ENCODE peak calls at places on chromosomes 5 and 9, in six cellular contexts. H is aorta; N is CD8-positive, alpha-beta T cell; T is A549; I is body of pancreas; P is HCT116. M is an unnamed sample.

GRCh38 chr9:112850840-112851239 is 39.8 kb downstream of the SLC46A2 start:
- ATAC-seq in N (no peak), T (no peak), I (no peak), P (no peak), H (no peak), M (no peak)

GRCh38 chr5:74017786-74018211 is 391.8 kb downstream of the ARHGEF28 start:
- ATAC-seq in N (no peak), T (peak), P (peak), I (peak), H (no peak), M (no peak)

GRCh38 chr5:33143405-33144123 is 297.2 kb upstream of the TARS1 start:
- ATAC-seq in I (no peak), H (no peak), T (no peak), P (no peak), N (no peak), M (no peak)

GRCh38 chr5:89028579-89029272 is 145.7 kb upstream of the MEF2C start:
- ATAC-seq in H (no peak), T (no peak), I (no peak), N (no peak), P (no peak), M (no peak)

GRCh38 chr5:2726366-2726765 is 25.1 kb downstream of the IRX2 start:
- ATAC-seq in N (no peak), T (no peak), H (no peak), I (no peak), P (no peak), M (no peak)

GRCh38 chr5:62896121-62896893 is 317.7 kb downstream of the LRRC70 start:
- ATAC-seq in N (no peak), T (no peak), I (no peak), P (no peak), H (no peak), M (no peak)

GRCh38 chr5:34552129-34552528 is 104.0 kb upstream of the RAI14 start:
- ATAC-seq in P (no peak), T (no peak), N (no peak), I (peak), H (peak), M (peak)

GRCh38 chr9:137984520-137985257 is 107.1 kb downstream of the CACNA1B start:
- ATAC-seq in H (no peak), T (no peak), I (no peak), P (no peak), N (no peak), M (no peak)

GRCh38 chr9:117682955-117683710 is 21.1 kb upstream of the TLR4 start:
- ATAC-seq in P (no peak), T (no peak), H (no peak), I (no peak), N (no peak), M (no peak)

GRCh38 chr9:95757026-95757425 is 118.5 kb upstream of the ERCC6L2 start:
- ATAC-seq in I (peak), T (no peak), N (no peak), P (no peak), H (peak), M (peak)

GRCh38 chr5:15384581-15384980 is 115.4 kb upstream of the FBXL7 start:
- ATAC-seq in T (no peak), I (no peak), N (no peak), H (no peak), P (no peak), M (peak)

GRCh38 chr9:68698943-68699509 is 6.0 kb upstream of the PIP5K1B start:
- ATAC-seq in H (no peak), N (no peak), I (no peak), P (no peak), T (no peak), M (no peak)

GRCh38 chr5:17401509-17402290 is 96.3 kb upstream of the TAF11L2 start:
- ATAC-seq in T (peak), N (no peak), H (no peak), I (no peak), P (no peak), M (no peak)

GRCh38 chr5:138849439-138849838 is 25.7 kb downstream of the LRRTM2 start:
- ATAC-seq in I (no peak), H (no peak), P (no peak), N (no peak), T (no peak), M (no peak)

DNA sequence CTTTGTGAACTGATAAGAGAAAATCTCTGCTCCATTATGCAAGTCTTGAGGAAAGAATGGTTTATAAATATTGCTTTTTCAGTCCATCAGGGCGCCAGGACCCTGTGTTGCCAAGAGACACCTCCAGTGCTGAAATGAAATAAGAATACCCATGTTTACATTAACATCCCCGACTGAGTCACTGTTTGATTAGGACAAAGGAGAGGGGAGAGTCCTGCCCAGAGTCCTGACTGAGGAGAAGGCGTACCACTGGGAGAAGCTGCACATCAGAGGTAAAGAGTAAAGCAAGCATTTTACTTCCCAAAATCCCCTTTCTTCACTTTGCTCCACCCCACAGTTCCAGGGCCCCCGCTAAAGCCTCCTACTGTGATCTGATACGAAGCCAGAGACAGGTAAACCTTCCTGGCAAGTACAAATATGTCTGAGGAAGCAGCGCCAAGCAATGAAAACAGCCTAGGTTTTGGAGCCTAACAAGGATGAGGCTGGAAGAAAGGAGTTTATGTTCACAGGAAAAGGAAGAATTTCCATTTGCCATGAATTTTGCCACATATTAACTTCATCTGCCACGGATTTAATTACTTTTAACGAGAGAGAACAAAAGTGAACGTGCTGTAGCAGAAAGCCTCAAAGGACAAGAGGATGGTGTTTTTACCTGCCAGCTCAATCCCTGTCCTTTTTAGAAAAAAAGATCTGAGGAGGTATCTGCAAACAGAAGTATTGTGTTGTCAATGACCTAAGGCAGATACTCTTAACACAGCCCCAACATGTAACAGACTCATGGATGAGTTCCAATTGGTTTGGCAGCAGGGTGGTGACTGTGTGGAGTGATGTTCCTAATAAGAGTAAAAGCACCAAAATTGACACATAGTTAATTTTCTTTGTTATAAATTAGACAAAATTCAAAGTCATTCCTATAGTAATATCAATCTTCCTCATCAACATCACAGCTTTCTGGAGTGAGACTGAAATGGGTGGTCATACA is 209.4 kb upstream of the TLE4 start:
- ATAC-seq in H (no peak), T (peak), I (no peak), N (no peak), P (no peak), M (no peak)
- H3K4me3 ChIP-seq in H (no peak), T (peak), I (no peak), N (no peak), P (no peak), M (no peak)

DNA sequence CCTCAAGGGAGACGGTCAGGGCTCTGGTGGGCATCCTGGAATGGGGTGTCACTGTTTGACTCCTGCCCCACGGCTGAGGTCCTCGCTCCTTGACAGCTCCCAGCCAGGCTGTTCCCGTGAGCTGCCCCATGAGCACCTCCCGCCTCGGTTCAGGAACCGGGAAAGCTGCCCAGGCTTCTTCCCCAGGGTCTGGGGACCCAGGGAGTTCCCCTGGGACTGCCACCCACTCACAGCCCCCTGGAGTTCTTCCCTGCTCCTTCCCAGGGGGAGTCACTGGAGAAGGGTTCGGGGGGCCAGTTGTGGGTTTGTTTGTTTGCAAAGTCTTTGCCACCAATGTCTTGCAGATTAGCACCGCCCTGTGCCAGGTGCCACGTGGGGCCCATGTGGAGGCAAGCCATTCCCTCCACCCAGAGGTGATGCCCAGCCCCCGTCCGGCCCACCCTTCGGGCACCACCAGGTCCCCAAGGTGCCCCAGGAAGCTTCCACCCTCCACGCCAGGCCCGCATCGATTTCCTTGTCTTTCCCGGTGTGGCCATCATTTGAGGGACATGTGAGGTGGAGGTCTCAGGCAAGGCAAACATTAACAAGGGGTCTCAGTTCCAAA is 1.3 kb downstream of the PLPP7 start:
- ATAC-seq in N (no peak), I (no peak), P (no peak), H (no peak), T (no peak), M (no peak)
- H3K4me3 ChIP-seq in N (no peak), I (no peak), P (no peak), H (no peak), T (no peak), M (peak)

GRCh38 chr9:89605181-89606048 is 603 bp downstream of the GADD45G start:
- ATAC-seq in N (peak), T (no peak), I (peak), P (peak), H (peak), M (peak)

GRCh38 chr9:89608646-89609335 is 4.0 kb downstream of the GADD45G start:
- ATAC-seq in P (no peak), N (no peak), T (no peak), I (no peak), H (no peak), M (no peak)

GRCh38 chr9:89604463-89605180 is at the start of gene GADD45G:
- ATAC-seq in T (peak), I (peak), P (peak), N (peak), H (peak), M (peak)

GRCh38 chr9:89606049-89606481 is 1.3 kb downstream of the GADD45G start:
- ATAC-seq in N (no peak), P (peak), I (peak), H (peak), T (peak), M (peak)

DNA sequence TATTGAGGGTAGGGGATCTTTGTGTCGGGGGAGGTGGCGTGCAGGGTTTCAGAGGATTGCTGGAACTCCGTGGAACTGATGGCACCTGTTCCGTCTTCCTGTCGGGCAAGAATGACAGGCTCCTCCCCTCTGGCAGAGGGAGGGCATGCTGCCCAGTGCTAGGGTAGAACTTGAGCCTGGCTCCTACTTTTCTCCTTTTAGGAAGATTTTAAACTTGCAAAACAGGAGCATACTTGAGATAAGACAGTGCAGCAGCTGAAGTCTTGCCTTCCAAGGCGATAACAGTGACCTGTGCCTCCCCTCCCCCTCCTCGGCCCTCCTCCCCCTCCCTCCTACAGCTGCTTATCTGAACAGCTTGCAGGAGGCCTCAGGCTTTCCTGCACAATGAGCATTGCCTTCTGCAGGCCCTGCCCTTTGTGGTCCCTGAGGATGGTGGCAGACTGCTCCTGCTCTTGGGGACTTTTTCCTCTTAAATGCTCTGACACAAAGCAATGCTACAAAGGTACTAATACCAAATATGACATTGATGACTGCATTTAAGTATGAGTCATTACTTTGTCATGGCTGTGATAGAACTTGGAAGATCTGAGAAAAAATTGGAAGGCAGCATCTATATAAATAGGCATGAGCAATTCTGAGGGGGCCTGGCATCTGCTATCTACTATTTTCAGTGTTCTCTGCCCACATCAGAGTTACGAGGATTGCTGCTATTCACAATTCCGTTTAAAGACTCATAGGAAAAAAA is 1.9 kb downstream of the GADD45G start:
- ATAC-seq in I (peak), T (no peak), N (no peak), P (peak), H (no peak), M (no peak)
- H3K4me3 ChIP-seq in I (no peak), T (no peak), N (no peak), P (peak), H (peak), M (peak)

GRCh38 chr5:43014522-43014921 is 25.6 kb downstream of the ANXA2R start:
- ATAC-seq in I (no peak), N (no peak), P (no peak), H (no peak), T (no peak), M (no peak)

GRCh38 chr5:43007246-43007910 is 32.7 kb downstream of the ANXA2R start:
- ATAC-seq in T (peak), P (no peak), I (peak), H (peak), N (peak), M (peak)

GRCh38 chr5:43007911-43008368 is 32.2 kb downstream of the ANXA2R start:
- ATAC-seq in N (peak), I (peak), T (peak), P (peak), H (peak), M (peak)

GRCh38 chr5:43008369-43009158 is 31.6 kb downstream of the ANXA2R start:
- ATAC-seq in P (peak), N (peak), T (peak), I (peak), H (peak), M (peak)

GRCh38 chr5:43010956-43011355 is 29.2 kb downstream of the ANXA2R start:
- ATAC-seq in P (no peak), H (no peak), N (no peak), I (no peak), T (no peak), M (no peak)
- H3K4me3 ChIP-seq in P (no peak), H (no peak), N (peak), I (no peak), T (no peak), M (no peak)

GRCh38 chr5:142129447-142129846 is 20.9 kb downstream of the NDFIP1 start:
- ATAC-seq in H (no peak), P (no peak), I (no peak), N (no peak), T (no peak), M (no peak)
- H3K4me3 ChIP-seq in H (no peak), P (no peak), I (no peak), N (no peak), T (no peak), M (no peak)

DNA sequence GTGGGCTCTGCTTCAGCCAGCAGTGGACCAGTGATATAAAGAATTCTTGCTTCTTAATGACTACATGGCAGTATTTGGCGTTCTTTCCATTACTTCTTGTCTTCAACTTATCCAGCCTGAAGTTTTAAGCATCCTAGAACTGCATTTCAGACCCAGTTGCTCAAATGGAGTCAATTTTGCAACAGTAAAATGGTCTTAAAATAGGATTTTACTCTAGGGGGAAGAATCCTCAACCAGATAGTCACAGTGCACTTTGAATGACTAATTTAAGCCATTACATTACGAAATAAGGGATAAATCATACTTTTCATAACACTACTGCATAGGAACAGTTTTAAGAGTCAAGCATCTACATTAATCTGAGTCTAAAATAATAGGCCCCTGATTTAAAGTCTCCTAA is 1.5 kb upstream of the SMARCA2 start:
- ATAC-seq in N (no peak), P (no peak), I (no peak), T (no peak), H (no peak), M (no peak)
- H3K4me3 ChIP-seq in N (no peak), P (peak), I (no peak), T (peak), H (no peak), M (peak)

GRCh38 chr5:103079796-103080195 is 40.1 kb downstream of the GIN1 start:
- ATAC-seq in T (no peak), P (no peak), H (no peak), N (no peak), I (no peak), M (no peak)

GRCh38 chr5:103075442-103075841 is 44.5 kb downstream of the GIN1 start:
- ATAC-seq in I (no peak), N (no peak), H (no peak), T (no peak), P (no peak), M (no peak)
- H3K4me3 ChIP-seq in I (no peak), N (no peak), H (no peak), T (no peak), P (no peak), M (no peak)

DNA sequence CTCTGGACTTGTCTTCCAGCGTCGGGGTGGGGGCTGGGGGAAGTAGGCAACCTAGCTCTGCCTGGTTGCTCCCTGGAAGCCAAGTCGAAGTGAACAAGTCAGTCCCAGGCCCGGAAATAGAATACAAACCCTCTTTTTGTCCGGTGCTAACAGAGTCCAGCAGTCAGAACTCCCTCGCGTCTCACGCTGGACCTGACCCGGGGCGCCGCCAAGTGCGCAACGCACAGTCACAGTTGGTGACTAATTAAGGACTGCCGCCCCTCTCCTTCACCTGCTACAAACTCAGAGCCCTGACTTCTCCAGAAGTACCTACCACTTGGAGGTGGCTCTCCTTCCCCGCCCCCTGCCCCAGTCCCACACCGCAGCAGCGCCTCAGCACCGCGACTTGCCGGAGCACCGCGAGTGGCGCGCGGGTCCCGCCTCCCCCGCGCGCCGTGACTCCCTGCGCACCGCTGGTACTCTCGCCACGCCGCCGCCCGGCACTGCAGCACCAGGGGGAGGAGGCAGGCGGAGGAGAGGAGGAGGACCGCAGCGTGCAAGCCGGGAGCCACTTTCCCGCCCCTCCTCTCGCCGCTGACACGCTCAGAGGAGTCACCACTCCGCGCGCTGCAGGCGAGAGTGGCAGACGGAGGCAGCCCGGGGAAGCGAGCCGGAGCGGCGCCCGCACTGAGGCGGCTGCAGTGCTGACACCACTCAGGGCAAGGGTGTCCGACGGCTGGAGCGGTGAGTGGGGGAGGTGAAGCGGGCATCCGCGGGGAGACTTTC is at the start of gene SV2C:
- ATAC-seq in P (no peak), H (no peak), I (no peak), T (peak), N (peak), M (no peak)
- H3K4me3 ChIP-seq in P (no peak), H (no peak), I (no peak), T (peak), N (no peak), M (no peak)

M was measured in gastroesophageal sphincter.